ENCODE peak calls at places on chromosomes 6 and 20, in nine cellular contexts. L is K562, D is colonic mucosa, O is uterus, U is body of pancreas, V is psoas muscle, J is brain microvascular endothelial cell, A is ovary, T is neural progenitor cell. Z is an unnamed sample.

GRCh38 chr6:4884646-4885427 is 108.6 kb downstream of the CDYL start:
- DNase-seq in D (no peak), J (no peak), V (no peak), T (no peak), L (no peak), O (no peak), A (no peak), U (no peak), Z (no peak)

GRCh38 chr6:26218824-26219223 is 131.6 kb downstream of the HFE start:
- DNase-seq in A (no peak), U (no peak), D (no peak), V (no peak), J (no peak), O (no peak), T (no peak), L (no peak), Z (no peak)

GRCh38 chr6:169326067-169326799 is 72.6 kb upstream of the THBS2 start:
- DNase-seq in A (no peak), V (no peak), T (peak; percentile 69), D (no peak), U (no peak), O (no peak), J (peak; percentile 8), L (no peak), Z (no peak)

GRCh38 chr20:53990768-53991472 is 79.5 kb downstream of the BCAS1 start:
- DNase-seq in L (no peak), T (no peak), V (no peak), U (no peak), A (no peak), J (no peak), D (no peak), O (no peak), Z (no peak)

GRCh38 chr6:7323074-7323473 is 10.1 kb upstream of the SSR1 start:
- DNase-seq in L (no peak), V (no peak), T (no peak), D (no peak), A (no peak), J (no peak), U (no peak), O (no peak), Z (no peak)

GRCh38 chr6:27149140-27149539 is 98.4 kb upstream of the PRSS16 start:
- DNase-seq in O (no peak), V (no peak), T (peak; percentile 31), J (no peak), U (no peak), D (no peak), A (no peak), L (no peak), Z (no peak)

GRCh38 chr6:130473886-130474285 is 108.1 kb downstream of the TMEM200A start:
- DNase-seq in D (no peak), J (peak; percentile 87), T (no peak), V (no peak), O (no peak), L (no peak), U (no peak), A (no peak), Z (no peak)

GRCh38 chr6:63476302-63476701 is 96.0 kb upstream of the LOC128125822 start:
- DNase-seq in T (peak; percentile 35), U (no peak), L (no peak), J (no peak), A (no peak), V (no peak), O (no peak), D (no peak), Z (no peak)

GRCh38 chr6:159092631-159093030 is 47.8 kb upstream of the TAGAP start:
- DNase-seq in L (no peak), T (no peak), J (no peak), O (no peak), D (peak; percentile 6), V (no peak), U (no peak), A (no peak), Z (no peak)

GRCh38 chr6:10847684-10848083 is 9.3 kb upstream of the MAK start:
- DNase-seq in L (no peak), D (no peak), J (no peak), U (no peak), V (no peak), T (no peak), A (no peak), O (no peak), Z (no peak)

GRCh38 chr6:40634429-40634828 is 47.3 kb upstream of the LRFN2 start:
- DNase-seq in U (no peak), D (no peak), J (no peak), V (no peak), T (no peak), A (no peak), L (no peak), O (no peak), Z (no peak)

DNA sequence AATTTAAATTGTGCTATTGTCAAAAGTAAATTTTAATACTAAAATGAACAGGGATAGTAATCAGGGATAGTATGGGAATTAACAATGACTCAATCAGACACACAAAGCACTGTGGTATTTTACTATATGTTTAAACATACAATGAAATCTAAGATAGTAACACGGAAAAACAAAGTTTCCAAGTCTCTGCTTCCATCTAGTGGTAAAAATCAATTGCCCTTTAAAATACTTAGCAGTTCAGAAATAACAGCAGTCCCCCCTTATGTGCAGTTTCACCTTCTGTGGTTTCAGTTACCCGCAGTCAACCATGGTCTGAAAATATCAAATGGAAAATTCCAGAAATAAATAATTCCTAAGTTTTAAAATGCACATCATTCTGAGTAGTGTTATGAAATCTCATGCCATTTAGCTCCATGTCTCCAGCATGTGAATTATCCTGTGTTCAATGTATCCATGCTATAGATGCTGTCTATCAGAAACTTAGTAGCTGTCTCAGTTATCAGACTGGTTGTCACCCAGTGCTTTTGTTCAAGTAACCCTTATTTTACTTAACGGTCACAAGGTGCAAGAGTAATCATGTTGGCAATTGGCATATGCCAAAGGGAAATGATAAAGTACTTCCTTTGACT is 58.5 kb downstream of the AHI1 start:
- DNase-seq in D (no peak), L (peak; percentile 39), U (no peak), J (peak; percentile 6), O (no peak), T (peak; percentile 12), V (no peak), A (no peak), Z (no peak)
- TF ChIP-seq CTCF in D (peak; percentile 43), L (peak; percentile 39), U (no peak), J (peak; percentile 45), O (no peak), T (peak; percentile 61), V (peak; percentile 16), A (no peak), Z (peak; percentile 50)

DNA sequence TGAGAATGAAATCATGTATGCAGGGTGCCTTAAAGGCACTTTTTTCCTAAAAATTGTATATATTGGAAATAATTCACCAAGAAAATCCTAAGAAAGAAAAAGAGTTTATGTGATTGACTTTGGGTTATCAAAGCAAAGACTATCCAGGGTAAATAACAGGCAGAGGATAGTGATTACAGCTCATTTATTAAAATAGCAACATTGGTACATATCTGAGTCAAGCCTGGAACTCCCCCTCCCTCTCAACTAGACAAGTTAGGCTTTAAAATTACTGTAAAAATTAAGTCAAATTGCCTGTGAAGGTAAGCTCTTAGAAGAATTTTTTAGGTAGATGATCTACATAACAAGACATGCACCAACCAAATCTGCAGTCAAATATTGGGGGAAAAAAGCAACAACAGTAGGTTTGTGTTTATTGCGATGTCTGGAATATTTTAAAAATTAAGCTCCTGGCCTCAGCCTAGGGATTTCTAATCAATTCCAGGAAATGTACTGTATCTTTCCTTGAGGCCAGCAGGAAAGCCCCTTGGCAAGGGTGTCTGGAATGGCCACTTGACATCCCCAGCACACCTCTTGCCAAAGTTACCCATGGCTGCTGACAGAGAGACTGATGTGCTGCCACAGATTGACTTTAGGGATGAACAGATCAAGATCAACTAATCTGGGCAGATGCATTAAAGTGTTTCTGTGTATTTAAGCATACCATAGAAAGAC is 31.2 kb upstream of the HBS1L start:
- DNase-seq in A (no peak), V (no peak), D (no peak), T (no peak), L (no peak), O (no peak), U (no peak), J (no peak), Z (no peak)
- H3K4me3 ChIP-seq in A (no peak overlapping the region), V (no peak overlapping the region), D (no peak overlapping the region), T (no peak overlapping the region), L (no peak overlapping the region), O (no peak overlapping the region), U (no peak overlapping the region), J (no peak overlapping the region), Z (no peak overlapping the region)

GRCh38 chr20:48647873-48648272 is 179.9 kb downstream of the PREX1 start:
- DNase-seq in J (no peak), D (no peak), U (no peak), O (no peak), V (no peak), L (no peak), A (no peak), T (no peak), Z (no peak)
- H3K36me3 ChIP-seq in J (peaks cover 28% of the 10 kb centered on the region), D (no peaks in the 10 kb centered on the region), U (peaks cover 3% of the 10 kb centered on the region), O (no peaks in the 10 kb centered on the region), V (peaks cover 63% of the 10 kb centered on the region), L (peaks cover 14% of the 10 kb centered on the region), A (no peaks in the 10 kb centered on the region), T (no peaks in the 10 kb centered on the region), Z (no peaks in the 10 kb centered on the region)

GRCh38 chr20:42612262-42612661 is 577.4 kb downstream of the PTPRT start:
- DNase-seq in T (no peak), O (no peak), L (no peak), U (no peak), J (no peak), A (no peak), V (no peak), D (no peak), Z (no peak)
- TF ChIP-seq CTCF in T (no peak), O (no peak), L (no peak), U (no peak), J (no peak), A (no peak), V (no peak), D (no peak), Z (no peak)

GRCh38 chr6:125151715-125152114 is 1.9 kb upstream of the TPD52L1 start:
- DNase-seq in A (no peak), U (no peak), J (no peak), T (no peak), D (no peak), V (no peak), L (no peak), O (no peak), Z (no peak)

GRCh38 chr6:125155344-125155743 is 1.8 kb downstream of the TPD52L1 start:
- DNase-seq in J (no peak), O (no peak), U (no peak), T (no peak), V (no peak), A (no peak), L (no peak), D (no peak), Z (no peak)

GRCh38 chr6:125156496-125156895 is 2.9 kb downstream of the TPD52L1 start:
- DNase-seq in V (no peak), T (no peak), A (no peak), U (no peak), J (no peak), L (no peak), O (no peak), D (no peak), Z (no peak)

GRCh38 chr6:125153541-125154183 is at the start of gene TPD52L1:
- DNase-seq in T (peak; percentile 88), U (peak; percentile 89), L (peak; percentile 87), O (peak; percentile 55), D (peak; percentile 86), V (peak; percentile 95), A (peak; percentile 82), J (peak; percentile 39), Z (peak; percentile 93)

GRCh38 chr6:125154184-125155135 is 887 bp downstream of the TPD52L1 start:
- DNase-seq in T (peak; percentile 60), O (peak; percentile 33), D (peak; percentile 35), J (no peak), V (peak; percentile 77), A (peak; percentile 42), U (peak; percentile 63), L (peak; percentile 51), Z (peak; percentile 72)
- H3K4me3 ChIP-seq in T (peak overlapping the region; percentile 62), O (peak overlapping the region; percentile 50), D (peak overlapping the region; percentile 47), J (peak overlapping the region; percentile 66), V (peak overlapping the region; percentile 78), A (peak overlapping the region; percentile 52), U (peak overlapping the region; percentile 64), L (peak overlapping the region; percentile 61), Z (peak overlapping the region; percentile 76)

Z was measured in right lobe of liver.